ENCODE peak calls at places on chromosomes 2 and 18, in four cellular contexts. T is AG10803, V is SK-N-MC, B is adrenal gland. P is an unnamed sample.

GRCh38 chr2:118177318-118177717 is 89.0 kb downstream of the INSIG2 start:
- DNase-seq in T (no peak), V (no peak), B (no peak), P (no peak)

GRCh38 chr2:120684225-120684624 is 51.4 kb upstream of the GLI2 start:
- DNase-seq in V (no peak), B (no peak), T (peak), P (no peak)

GRCh38 chr2:195682077-195682476 is 25.1 kb downstream of the SLC39A10 start:
- DNase-seq in T (no peak), B (no peak), V (no peak), P (no peak)

GRCh38 chr18:44761812-44762211 is 81.1 kb downstream of the SETBP1 start:
- DNase-seq in T (no peak), B (no peak), V (no peak), P (no peak)

GRCh38 chr2:174971868-174972781 is 33.1 kb downstream of the CHN1 start:
- DNase-seq in V (no peak), T (peak), B (peak), P (peak)

GRCh38 chr18:36633961-36634412 is 194.8 kb downstream of the TPGS2 start:
- DNase-seq in B (no peak), V (peak), T (no peak), P (no peak)

GRCh38 chr2:191303349-191304005 is 58.3 kb downstream of the MYO1B start:
- DNase-seq in B (no peak), V (no peak), T (no peak), P (peak)

GRCh38 chr18:13940326-13940725 is 25.0 kb upstream of the MC2R start:
- DNase-seq in V (no peak), T (no peak), B (no peak), P (no peak)

GRCh38 chr2:121049921-121050585 is 234.9 kb downstream of the TFCP2L1 start:
- DNase-seq in B (no peak), T (no peak), V (no peak), P (peak)

GRCh38 chr2:236971919-236972381 is 113.7 kb upstream of the COPS8 start:
- DNase-seq in T (no peak), B (no peak), V (no peak), P (peak)

GRCh38 chr18:73735836-73736235 is 411.8 kb downstream of the FBXO15 start:
- DNase-seq in T (no peak), V (no peak), B (no peak), P (no peak)

GRCh38 chr2:144426981-144427479 is 92.9 kb downstream of the ZEB2 start:
- DNase-seq in V (no peak), B (peak), T (peak), P (peak)

GRCh38 chr2:168353251-168353650 is 102.8 kb upstream of the CERS6 start:
- DNase-seq in V (no peak), B (no peak), T (no peak), P (no peak)

GRCh38 chr2:15986068-15986560 is 45.8 kb downstream of the MYCN start:
- DNase-seq in B (no peak), T (no peak), V (no peak), P (peak)

GRCh38 chr2:238910751-238911351 is 63.0 kb downstream of the TWIST2 start:
- DNase-seq in V (no peak), B (no peak), T (no peak), P (no peak)

GRCh38 chr2:10063566-10063965 is 16.6 kb downstream of the CYS1 start:
- DNase-seq in B (no peak), T (no peak), V (no peak), P (no peak)

GRCh38 chr2:232235716-232236115 is 142.8 kb upstream of the ALPP start:
- DNase-seq in B (no peak), T (no peak), V (no peak), P (peak)

DNA sequence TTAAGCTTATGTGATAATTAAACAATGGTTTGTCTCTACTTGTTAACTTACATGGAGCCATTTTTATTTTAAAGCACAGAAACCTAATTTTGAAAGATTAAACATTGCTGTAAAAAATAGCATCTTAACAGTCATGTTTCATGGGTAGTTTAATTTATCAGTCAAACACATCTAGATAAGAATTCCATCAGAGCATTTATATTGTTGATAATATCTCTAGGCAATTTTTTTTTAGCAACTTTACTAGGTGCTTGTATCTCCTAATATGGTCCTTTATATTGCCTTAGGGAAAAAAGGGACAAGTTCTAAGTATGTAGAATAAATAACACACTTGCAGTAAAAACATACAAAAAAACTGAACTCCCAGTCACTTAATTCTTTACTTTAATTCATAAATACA is 853 bp downstream of the CSRNP3 start:
- DNase-seq in V (no peak), T (no peak), B (no peak), P (no peak)
- H3K4me3 ChIP-seq in V (peak), T (no peak), B (no peak), P (peak)

GRCh38 chr2:152466041-152466440 is 131.1 kb downstream of the FMNL2 start:
- DNase-seq in T (no peak), B (peak), V (no peak), P (no peak)

GRCh38 chr2:152467677-152468406 is 132.9 kb downstream of the FMNL2 start:
- DNase-seq in V (no peak), T (no peak), B (no peak), P (no peak)

GRCh38 chr2:152466925-152467676 is 132.1 kb downstream of the FMNL2 start:
- DNase-seq in V (no peak), B (peak), T (peak), P (no peak)

GRCh38 chr2:152464853-152465470 is 130.0 kb downstream of the FMNL2 start:
- DNase-seq in B (no peak), V (no peak), T (no peak), P (no peak)

DNA sequence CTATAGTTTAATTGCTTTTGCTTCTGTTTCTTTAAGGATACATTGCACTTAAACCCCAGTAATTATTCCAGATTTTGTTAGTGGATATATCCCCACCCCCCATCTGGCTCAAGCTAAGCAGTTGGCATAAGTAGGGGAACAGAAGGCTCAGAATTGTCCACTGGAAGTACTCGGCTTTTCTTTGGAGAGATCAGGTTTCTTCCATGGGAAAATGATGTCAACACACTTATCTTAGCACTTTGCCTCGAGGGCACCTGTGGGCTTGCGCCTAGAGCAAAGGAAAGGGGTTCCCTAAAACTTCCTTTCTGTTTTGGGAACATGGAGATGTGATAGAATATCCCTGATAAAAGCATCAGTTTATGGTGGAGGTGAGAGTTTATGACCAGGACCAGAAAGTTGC is 130.6 kb downstream of the FMNL2 start:
- DNase-seq in T (no peak), B (no peak), V (no peak), P (peak)
- H3K4me3 ChIP-seq in T (no peak), B (no peak), V (no peak), P (no peak)

GRCh38 chr2:109616184-109616583 is 2.0 kb downstream of the SOWAHC start:
- DNase-seq in T (no peak), V (no peak), B (no peak), P (no peak)
- H3K4me3 ChIP-seq in T (peak), V (peak), B (no peak), P (no peak)

GRCh38 chr2:75632091-75632704 is 14.4 kb upstream of the MRPL19 start:
- DNase-seq in B (peak), T (peak), V (no peak), P (no peak)
- H3K4me3 ChIP-seq in B (no peak), T (peak), V (peak), P (no peak)

GRCh38 chr18:77249583-77250500 is at the start of gene GALR1:
- DNase-seq in B (no peak), V (no peak), T (no peak), P (no peak)
- H3K4me3 ChIP-seq in B (no peak), V (no peak), T (peak), P (no peak)

GRCh38 chr2:38700881-38701458 is 35.1 kb downstream of the GALM start:
- DNase-seq in B (no peak), V (no peak), T (no peak), P (no peak)

GRCh38 chr2:38698604-38699003 is 32.7 kb downstream of the GALM start:
- DNase-seq in V (no peak), B (peak), T (no peak), P (no peak)

GRCh38 chr2:38692636-38693318 is 26.9 kb downstream of the GALM start:
- DNase-seq in V (no peak), T (no peak), B (peak), P (no peak)

GRCh38 chr2:38700113-38700780 is 34.3 kb downstream of the GALM start:
- DNase-seq in B (no peak), V (no peak), T (no peak), P (no peak)

DNA sequence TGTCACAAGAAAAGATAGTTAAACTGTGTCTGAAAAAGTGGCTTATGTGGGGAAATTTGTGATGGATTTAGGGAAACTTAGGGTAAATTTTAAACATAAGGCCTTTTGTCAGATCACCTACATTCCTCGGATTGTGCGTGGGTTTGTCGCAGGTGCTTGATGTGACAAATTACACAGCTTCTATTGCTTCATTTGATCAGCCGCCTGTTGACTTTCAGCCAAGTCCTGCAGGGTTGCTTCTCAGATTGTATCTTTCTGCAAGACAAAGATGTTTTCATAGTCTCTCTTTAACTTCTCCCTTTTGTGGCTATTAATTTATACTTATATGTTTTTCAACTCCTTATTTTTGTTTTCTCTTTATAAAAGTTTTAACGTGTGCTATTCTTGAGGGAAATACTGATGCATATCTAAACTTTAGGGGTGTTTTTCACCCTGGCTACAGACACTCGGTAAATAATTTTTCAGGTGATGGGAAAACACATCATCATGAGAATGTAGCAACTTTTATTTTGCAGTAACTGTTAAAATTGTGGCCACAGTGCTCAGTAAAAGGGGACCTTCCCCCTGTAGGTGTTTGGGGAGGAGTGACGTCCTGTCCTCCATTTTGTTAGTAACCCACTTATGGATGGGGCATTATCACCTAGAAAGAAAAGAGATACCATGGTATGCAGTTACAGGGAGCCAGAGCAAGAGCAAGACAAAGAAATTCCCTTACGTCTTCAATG is 31.4 kb downstream of the GALM start:
- DNase-seq in V (no peak), B (peak), T (no peak), P (no peak)
- H3K4me3 ChIP-seq in V (no peak), B (no peak), T (no peak), P (no peak)

GRCh38 chr2:61272421-61273070 is 110.6 kb downstream of the C2orf74 start:
- DNase-seq in T (peak), V (no peak), B (no peak), P (no peak)
- H3K4me3 ChIP-seq in T (no peak), V (no peak), B (no peak), P (no peak)

DNA sequence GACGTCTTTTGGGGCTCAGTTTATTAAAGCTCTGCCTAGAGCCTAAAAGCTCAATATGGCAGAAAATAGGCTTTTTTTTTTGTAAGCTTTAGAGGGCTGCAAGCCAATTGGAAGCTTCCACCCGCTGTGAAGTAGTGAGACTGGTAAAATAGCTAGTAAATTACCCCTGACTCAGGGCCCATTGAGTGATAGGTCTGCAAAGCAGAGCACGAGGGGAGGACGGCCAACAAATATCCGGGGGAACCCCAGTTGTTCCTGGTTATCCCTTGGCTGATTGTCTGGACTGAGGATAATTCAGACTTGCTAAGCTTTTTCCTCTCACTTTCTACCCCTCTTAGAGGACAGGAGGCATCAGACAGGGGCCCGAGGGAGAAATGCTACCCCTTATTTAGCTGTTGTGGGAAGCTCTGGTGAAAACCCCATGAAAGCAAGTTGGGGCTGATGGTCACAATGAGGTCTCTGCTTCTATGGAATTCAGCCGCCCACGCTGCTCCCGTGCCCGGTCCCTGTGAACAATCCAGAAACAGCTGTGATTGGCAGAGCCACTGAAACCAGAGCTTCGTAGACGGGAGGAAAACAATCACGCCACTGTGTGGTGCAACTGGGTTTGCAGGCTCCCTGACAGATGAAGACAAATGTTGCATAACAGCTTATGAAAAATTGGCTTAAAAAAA is 141.9 kb upstream of the LGALSL start:
- DNase-seq in T (peak), V (no peak), B (peak), P (peak)
- H3K4me3 ChIP-seq in T (peak), V (no peak), B (no peak), P (peak)